ENCODE peak calls at places on chromosomes 4 and X, in nine cellular contexts. One of them, this sample, is unnamed.

GRCh38 chrX:150942958-150943594 is 40.1 kb upstream of the HMGB3 start:
- DNase-seq in heart left ventricle: no peak
- DNase-seq in pancreas: peak
- DNase-seq in tibial nerve: no peak
- DNase-seq in right lobe of liver: no peak
- DNase-seq in CD8-positive, alpha-beta T cell: no peak
- DNase-seq in choroid plexus epithelial cell: peak
- DNase-seq in MM.1S: no peak
- DNase-seq in uterus: no peak
- DNase-seq in this sample: no peak

GRCh38 chr4:30802622-30803323 is 82.6 kb downstream of the PCDH7 start:
- DNase-seq in tibial nerve: no peak
- DNase-seq in uterus: no peak
- DNase-seq in pancreas: no peak
- DNase-seq in CD8-positive, alpha-beta T cell: no peak
- DNase-seq in right lobe of liver: no peak
- DNase-seq in choroid plexus epithelial cell: no peak
- DNase-seq in MM.1S: no peak
- DNase-seq in heart left ventricle: no peak
- DNase-seq in this sample: no peak

GRCh38 chrX:130109429-130110378 is 593 bp downstream of the ELF4 start:
- DNase-seq in heart left ventricle: no peak
- DNase-seq in CD8-positive, alpha-beta T cell: no peak
- DNase-seq in MM.1S: no peak
- DNase-seq in uterus: no peak
- DNase-seq in tibial nerve: no peak
- DNase-seq in choroid plexus epithelial cell: no peak
- DNase-seq in pancreas: no peak
- DNase-seq in right lobe of liver: no peak
- DNase-seq in this sample: no peak

GRCh38 chr4:184978211-184978610 is 40.1 kb upstream of the HELT start:
- DNase-seq in uterus: no peak
- DNase-seq in CD8-positive, alpha-beta T cell: no peak
- DNase-seq in right lobe of liver: peak
- DNase-seq in choroid plexus epithelial cell: peak
- DNase-seq in tibial nerve: no peak
- DNase-seq in pancreas: peak
- DNase-seq in MM.1S: no peak
- DNase-seq in heart left ventricle: peak
- DNase-seq in this sample: no peak

GRCh38 chr4:41257901-41258300 is 1.2 kb downstream of the UCHL1 start:
- DNase-seq in tibial nerve: no peak
- DNase-seq in choroid plexus epithelial cell: peak
- DNase-seq in heart left ventricle: no peak
- DNase-seq in MM.1S: no peak
- DNase-seq in right lobe of liver: no peak
- DNase-seq in uterus: no peak
- DNase-seq in CD8-positive, alpha-beta T cell: no peak
- DNase-seq in pancreas: no peak
- DNase-seq in this sample: no peak

GRCh38 chr4:114488301-114488982 is 110.2 kb upstream of the UGT8 start:
- DNase-seq in choroid plexus epithelial cell: no peak
- DNase-seq in right lobe of liver: no peak
- DNase-seq in tibial nerve: no peak
- DNase-seq in heart left ventricle: no peak
- DNase-seq in CD8-positive, alpha-beta T cell: no peak
- DNase-seq in MM.1S: no peak
- DNase-seq in pancreas: no peak
- DNase-seq in uterus: no peak
- DNase-seq in this sample: no peak

GRCh38 chrX:15501506-15501905 is 899 bp downstream of the BMX start:
- DNase-seq in right lobe of liver: no peak
- DNase-seq in tibial nerve: no peak
- DNase-seq in CD8-positive, alpha-beta T cell: no peak
- DNase-seq in uterus: no peak
- DNase-seq in heart left ventricle: no peak
- DNase-seq in choroid plexus epithelial cell: no peak
- DNase-seq in MM.1S: no peak
- DNase-seq in pancreas: no peak
- DNase-seq in this sample: no peak

GRCh38 chr4:80199004-80199579 is 1.8 kb downstream of the PRDM8 start:
- DNase-seq in tibial nerve: no peak
- DNase-seq in pancreas: no peak
- DNase-seq in MM.1S: no peak
- DNase-seq in CD8-positive, alpha-beta T cell: no peak
- DNase-seq in choroid plexus epithelial cell: no peak
- DNase-seq in right lobe of liver: no peak
- DNase-seq in uterus: no peak
- DNase-seq in heart left ventricle: no peak
- DNase-seq in this sample: no peak

GRCh38 chr4:76214269-76214628 is 625 bp upstream of the SCARB2 start:
- DNase-seq in MM.1S: peak
- DNase-seq in CD8-positive, alpha-beta T cell: no peak
- DNase-seq in uterus: no peak
- DNase-seq in right lobe of liver: no peak
- DNase-seq in pancreas: no peak
- DNase-seq in choroid plexus epithelial cell: no peak
- DNase-seq in heart left ventricle: no peak
- DNase-seq in tibial nerve: no peak
- DNase-seq in this sample: no peak

GRCh38 chrX:30876367-30876766 is 12.7 kb downstream of the TAB3 start:
- DNase-seq in CD8-positive, alpha-beta T cell: no peak
- DNase-seq in heart left ventricle: no peak
- DNase-seq in tibial nerve: no peak
- DNase-seq in uterus: no peak
- DNase-seq in right lobe of liver: peak
- DNase-seq in pancreas: no peak
- DNase-seq in MM.1S: no peak
- DNase-seq in choroid plexus epithelial cell: no peak
- DNase-seq in this sample: no peak

GRCh38 chr4:127856485-127857447 is 23.9 kb upstream of the PLK4 start:
- DNase-seq in CD8-positive, alpha-beta T cell: no peak
- DNase-seq in MM.1S: no peak
- DNase-seq in right lobe of liver: no peak
- DNase-seq in pancreas: no peak
- DNase-seq in heart left ventricle: no peak
- DNase-seq in uterus: no peak
- DNase-seq in choroid plexus epithelial cell: peak
- DNase-seq in tibial nerve: no peak
- DNase-seq in this sample: no peak

GRCh38 chr4:168515222-168516011 is 18.6 kb downstream of the PALLD start:
- DNase-seq in choroid plexus epithelial cell: no peak
- DNase-seq in right lobe of liver: peak
- DNase-seq in tibial nerve: no peak
- DNase-seq in CD8-positive, alpha-beta T cell: no peak
- DNase-seq in uterus: no peak
- DNase-seq in MM.1S: no peak
- DNase-seq in heart left ventricle: peak
- DNase-seq in pancreas: peak
- DNase-seq in this sample: no peak

GRCh38 chr4:169619518-169619957 is 840 bp upstream of the CLCN3 start:
- DNase-seq in MM.1S: peak
- DNase-seq in choroid plexus epithelial cell: peak
- DNase-seq in pancreas: peak
- DNase-seq in CD8-positive, alpha-beta T cell: peak
- DNase-seq in right lobe of liver: peak
- DNase-seq in uterus: peak
- DNase-seq in heart left ventricle: peak
- DNase-seq in tibial nerve: no peak
- DNase-seq in this sample: no peak

GRCh38 chr4:87633239-87633638 is 16.8 kb upstream of the DMP1 start:
- DNase-seq in right lobe of liver: no peak
- DNase-seq in tibial nerve: no peak
- DNase-seq in pancreas: no peak
- DNase-seq in choroid plexus epithelial cell: peak
- DNase-seq in heart left ventricle: no peak
- DNase-seq in MM.1S: no peak
- DNase-seq in uterus: no peak
- DNase-seq in CD8-positive, alpha-beta T cell: no peak
- DNase-seq in this sample: no peak

GRCh38 chrX:22310779-22311178 is 38.1 kb downstream of the CBLL2 start:
- DNase-seq in CD8-positive, alpha-beta T cell: no peak
- DNase-seq in MM.1S: no peak
- DNase-seq in pancreas: no peak
- DNase-seq in heart left ventricle: no peak
- DNase-seq in tibial nerve: no peak
- DNase-seq in right lobe of liver: no peak
- DNase-seq in uterus: no peak
- DNase-seq in choroid plexus epithelial cell: peak
- DNase-seq in this sample: no peak

GRCh38 chr4:159308571-159309340 is 205.9 kb downstream of the RAPGEF2 start:
- DNase-seq in MM.1S: no peak
- DNase-seq in right lobe of liver: no peak
- DNase-seq in uterus: no peak
- DNase-seq in choroid plexus epithelial cell: peak
- DNase-seq in pancreas: no peak
- DNase-seq in heart left ventricle: no peak
- DNase-seq in CD8-positive, alpha-beta T cell: no peak
- DNase-seq in tibial nerve: no peak
- DNase-seq in this sample: no peak

GRCh38 chr4:109012286-109012880 is 249.5 kb upstream of the ETNPPL start:
- DNase-seq in MM.1S: no peak
- DNase-seq in heart left ventricle: no peak
- DNase-seq in uterus: no peak
- DNase-seq in choroid plexus epithelial cell: no peak
- DNase-seq in tibial nerve: no peak
- DNase-seq in right lobe of liver: no peak
- DNase-seq in CD8-positive, alpha-beta T cell: no peak
- DNase-seq in pancreas: no peak
- DNase-seq in this sample: no peak

GRCh38 chr4:78734451-78735003 is 41.6 kb upstream of the BMP2K start:
- DNase-seq in right lobe of liver: no peak
- DNase-seq in uterus: no peak
- DNase-seq in tibial nerve: no peak
- DNase-seq in pancreas: no peak
- DNase-seq in CD8-positive, alpha-beta T cell: no peak
- DNase-seq in MM.1S: no peak
- DNase-seq in heart left ventricle: no peak
- DNase-seq in choroid plexus epithelial cell: no peak
- DNase-seq in this sample: no peak

GRCh38 chr4:188370781-188371180 is 231.5 kb downstream of the TRIML1 start:
- DNase-seq in pancreas: no peak
- DNase-seq in right lobe of liver: no peak
- DNase-seq in heart left ventricle: no peak
- DNase-seq in tibial nerve: no peak
- DNase-seq in MM.1S: no peak
- DNase-seq in uterus: no peak
- DNase-seq in choroid plexus epithelial cell: no peak
- DNase-seq in CD8-positive, alpha-beta T cell: no peak
- DNase-seq in this sample: no peak

GRCh38 chr4:15682340-15682725 is 706 bp downstream of the FAM200B start:
- DNase-seq in pancreas: no peak
- DNase-seq in tibial nerve: no peak
- DNase-seq in MM.1S: no peak
- DNase-seq in uterus: no peak
- DNase-seq in CD8-positive, alpha-beta T cell: no peak
- DNase-seq in choroid plexus epithelial cell: peak
- DNase-seq in right lobe of liver: no peak
- DNase-seq in heart left ventricle: no peak
- DNase-seq in this sample: no peak

GRCh38 chr4:25233194-25233593 is 639 bp upstream of the PI4K2B start:
- DNase-seq in heart left ventricle: no peak
- DNase-seq in uterus: no peak
- DNase-seq in tibial nerve: no peak
- DNase-seq in MM.1S: peak
- DNase-seq in CD8-positive, alpha-beta T cell: no peak
- DNase-seq in pancreas: no peak
- DNase-seq in choroid plexus epithelial cell: no peak
- DNase-seq in right lobe of liver: no peak
- DNase-seq in this sample: no peak
- TF ChIP-seq CTCF in heart left ventricle: no peak
- TF ChIP-seq CTCF in uterus: no peak
- TF ChIP-seq CTCF in tibial nerve: no peak
- TF ChIP-seq CTCF in MM.1S: no peak
- TF ChIP-seq CTCF in CD8-positive, alpha-beta T cell: no peak
- TF ChIP-seq CTCF in pancreas: no peak
- TF ChIP-seq CTCF in choroid plexus epithelial cell: no peak
- TF ChIP-seq CTCF in right lobe of liver: no peak
- TF ChIP-seq CTCF in this sample: no peak

DNA sequence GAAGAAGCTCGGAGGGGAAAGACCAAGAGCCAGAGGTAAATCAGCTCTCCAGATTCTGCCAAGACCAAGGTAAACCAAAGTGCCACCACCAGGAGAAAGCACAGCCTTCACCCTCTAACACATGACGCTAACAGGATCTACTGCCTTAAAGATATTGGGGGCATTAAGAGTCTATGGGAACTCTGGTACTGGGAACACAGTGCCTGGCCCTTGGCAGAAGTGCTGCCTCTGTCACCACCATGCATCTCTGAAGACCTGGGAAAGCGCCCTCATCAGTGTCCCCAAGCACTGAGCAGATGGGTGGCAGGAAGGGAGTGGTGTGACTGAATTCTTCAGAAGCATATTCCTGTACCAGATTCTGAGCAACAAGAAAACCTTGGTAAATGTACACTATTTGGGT is 1.3 kb downstream of the QDPR start:
- DNase-seq in choroid plexus epithelial cell: no peak
- DNase-seq in tibial nerve: no peak
- DNase-seq in right lobe of liver: no peak
- DNase-seq in heart left ventricle: no peak
- DNase-seq in uterus: no peak
- DNase-seq in pancreas: no peak
- DNase-seq in MM.1S: no peak
- DNase-seq in CD8-positive, alpha-beta T cell: no peak
- DNase-seq in this sample: no peak
- H3K4me3 ChIP-seq in choroid plexus epithelial cell: no peak
- H3K4me3 ChIP-seq in tibial nerve: no peak
- H3K4me3 ChIP-seq in right lobe of liver: peak
- H3K4me3 ChIP-seq in heart left ventricle: peak
- H3K4me3 ChIP-seq in uterus: peak
- H3K4me3 ChIP-seq in pancreas: peak
- H3K4me3 ChIP-seq in MM.1S: peak
- H3K4me3 ChIP-seq in CD8-positive, alpha-beta T cell: no peak
- H3K4me3 ChIP-seq in this sample: peak

GRCh38 chrX:107978080-107978479 is 4.1 kb downstream of the TEX13B start:
- DNase-seq in uterus: no peak
- DNase-seq in choroid plexus epithelial cell: no peak
- DNase-seq in MM.1S: no peak
- DNase-seq in heart left ventricle: no peak
- DNase-seq in pancreas: no peak
- DNase-seq in CD8-positive, alpha-beta T cell: no peak
- DNase-seq in tibial nerve: no peak
- DNase-seq in right lobe of liver: no peak
- DNase-seq in this sample: no peak
- TF ChIP-seq CTCF in uterus: no peak
- TF ChIP-seq CTCF in choroid plexus epithelial cell: no peak
- TF ChIP-seq CTCF in MM.1S: no peak
- TF ChIP-seq CTCF in heart left ventricle: no peak
- TF ChIP-seq CTCF in pancreas: no peak
- TF ChIP-seq CTCF in CD8-positive, alpha-beta T cell: no peak
- TF ChIP-seq CTCF in tibial nerve: no peak
- TF ChIP-seq CTCF in right lobe of liver: no peak
- TF ChIP-seq CTCF in this sample: no peak

DNA sequence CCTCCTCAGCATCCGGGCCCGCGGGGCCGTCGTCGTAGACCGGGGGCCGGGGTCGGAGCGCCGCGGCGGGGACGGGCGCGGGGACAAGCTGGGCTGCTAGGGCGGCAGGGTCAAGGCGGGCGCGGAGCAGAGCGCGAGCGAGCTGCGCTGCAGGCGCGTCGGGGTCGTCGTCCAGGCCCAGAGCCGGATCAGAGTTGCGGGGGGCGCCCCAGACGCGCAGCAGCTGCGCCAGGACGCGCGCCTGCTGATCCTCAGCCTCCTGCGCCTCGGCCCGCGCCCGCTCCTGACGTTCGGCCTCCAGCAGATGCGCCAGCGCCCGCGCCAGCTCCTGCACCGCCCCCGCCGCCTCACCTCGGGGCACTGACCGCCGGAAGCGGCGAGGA is 3.5 kb downstream of the PCSK1N start:
- DNase-seq in tibial nerve: no peak
- DNase-seq in MM.1S: no peak
- DNase-seq in right lobe of liver: no peak
- DNase-seq in CD8-positive, alpha-beta T cell: no peak
- DNase-seq in choroid plexus epithelial cell: peak
- DNase-seq in heart left ventricle: no peak
- DNase-seq in pancreas: no peak
- DNase-seq in uterus: no peak
- DNase-seq in this sample: no peak
- H3K4me3 ChIP-seq in tibial nerve: no peak
- H3K4me3 ChIP-seq in MM.1S: no peak
- H3K4me3 ChIP-seq in right lobe of liver: no peak
- H3K4me3 ChIP-seq in CD8-positive, alpha-beta T cell: no peak
- H3K4me3 ChIP-seq in choroid plexus epithelial cell: no peak
- H3K4me3 ChIP-seq in heart left ventricle: no peak
- H3K4me3 ChIP-seq in pancreas: no peak
- H3K4me3 ChIP-seq in uterus: no peak
- H3K4me3 ChIP-seq in this sample: no peak

This sample was measured in coronary artery.